ENCODE peak calls at places on chromosomes 13 and 19, in ten cellular contexts. One of them, this sample, is unnamed.

GRCh38 chr13:97122381-97122996 is 99.6 kb upstream of the MBNL2 start:
- DNase-seq in cardiac muscle cell: peak; percentile 78
- DNase-seq in Karpas-422: no peak
- DNase-seq in bronchial epithelial cell: peak; percentile 92
- DNase-seq in lung: no peak
- DNase-seq in fibroblast of mammary gland: peak; percentile 76
- DNase-seq in upper lobe of right lung: no peak
- DNase-seq in stomach: no peak
- DNase-seq in thoracic aorta: no peak
- DNase-seq in GM23248: peak; percentile 87
- DNase-seq in this sample: peak; percentile 77

GRCh38 chr19:31627824-31628223 is 278.6 kb upstream of the TSHZ3 start:
- DNase-seq in Karpas-422: no peak
- DNase-seq in cardiac muscle cell: no peak
- DNase-seq in bronchial epithelial cell: no peak
- DNase-seq in thoracic aorta: no peak
- DNase-seq in lung: no peak
- DNase-seq in upper lobe of right lung: no peak
- DNase-seq in stomach: no peak
- DNase-seq in fibroblast of mammary gland: no peak
- DNase-seq in GM23248: no peak
- DNase-seq in this sample: no peak

GRCh38 chr19:45358213-45358792 is 12.1 kb downstream of the ERCC2 start:
- DNase-seq in GM23248: no peak
- DNase-seq in upper lobe of right lung: no peak
- DNase-seq in fibroblast of mammary gland: no peak
- DNase-seq in cardiac muscle cell: no peak
- DNase-seq in stomach: no peak
- DNase-seq in bronchial epithelial cell: no peak
- DNase-seq in thoracic aorta: no peak
- DNase-seq in lung: no peak
- DNase-seq in Karpas-422: no peak
- DNase-seq in this sample: no peak

GRCh38 chr13:35471466-35472307 is 4.8 kb downstream of the MAB21L1 start:
- DNase-seq in lung: no peak
- DNase-seq in stomach: no peak
- DNase-seq in upper lobe of right lung: no peak
- DNase-seq in Karpas-422: peak; percentile 21
- DNase-seq in bronchial epithelial cell: no peak
- DNase-seq in cardiac muscle cell: peak; percentile 17
- DNase-seq in thoracic aorta: no peak
- DNase-seq in fibroblast of mammary gland: peak; percentile 75
- DNase-seq in GM23248: peak; percentile 55
- DNase-seq in this sample: no peak

GRCh38 chr13:67283602-67284001 is 53.5 kb upstream of the PCDH9 start:
- DNase-seq in fibroblast of mammary gland: peak; percentile 35
- DNase-seq in Karpas-422: no peak
- DNase-seq in thoracic aorta: no peak
- DNase-seq in lung: no peak
- DNase-seq in bronchial epithelial cell: peak; percentile 11
- DNase-seq in upper lobe of right lung: no peak
- DNase-seq in cardiac muscle cell: peak; percentile 10
- DNase-seq in GM23248: no peak
- DNase-seq in stomach: no peak
- DNase-seq in this sample: no peak

GRCh38 chr13:104779311-104779710 is 1713.1 kb upstream of the SLC10A2 start:
- DNase-seq in bronchial epithelial cell: peak; percentile 29
- DNase-seq in thoracic aorta: no peak
- DNase-seq in lung: no peak
- DNase-seq in stomach: no peak
- DNase-seq in Karpas-422: no peak
- DNase-seq in cardiac muscle cell: peak; percentile 6
- DNase-seq in GM23248: peak; percentile 1
- DNase-seq in upper lobe of right lung: no peak
- DNase-seq in fibroblast of mammary gland: peak; percentile 36
- DNase-seq in this sample: peak; percentile 26

GRCh38 chr13:39956036-39956435 is 300.6 kb downstream of the COG6 start:
- DNase-seq in fibroblast of mammary gland: no peak
- DNase-seq in cardiac muscle cell: no peak
- DNase-seq in stomach: no peak
- DNase-seq in Karpas-422: no peak
- DNase-seq in thoracic aorta: no peak
- DNase-seq in bronchial epithelial cell: no peak
- DNase-seq in GM23248: no peak
- DNase-seq in lung: no peak
- DNase-seq in upper lobe of right lung: no peak
- DNase-seq in this sample: no peak

GRCh38 chr13:44219808-44220544 is 153.6 kb upstream of the SERP2 start:
- DNase-seq in upper lobe of right lung: no peak
- DNase-seq in lung: no peak
- DNase-seq in thoracic aorta: no peak
- DNase-seq in fibroblast of mammary gland: peak; percentile 63
- DNase-seq in Karpas-422: no peak
- DNase-seq in stomach: no peak
- DNase-seq in cardiac muscle cell: peak; percentile 58
- DNase-seq in bronchial epithelial cell: peak; percentile 86
- DNase-seq in GM23248: peak; percentile 48
- DNase-seq in this sample: peak; percentile 77

GRCh38 chr13:48155850-48156249 is 60.9 kb upstream of the MED4 start:
- DNase-seq in fibroblast of mammary gland: peak; percentile 70
- DNase-seq in stomach: no peak
- DNase-seq in GM23248: peak; percentile 82
- DNase-seq in thoracic aorta: no peak
- DNase-seq in lung: no peak
- DNase-seq in Karpas-422: no peak
- DNase-seq in cardiac muscle cell: peak; percentile 69
- DNase-seq in upper lobe of right lung: no peak
- DNase-seq in bronchial epithelial cell: peak; percentile 100
- DNase-seq in this sample: peak; percentile 40

GRCh38 chr13:45119469-45119989 is 781 bp upstream of the GTF2F2 start:
- DNase-seq in lung: no peak
- DNase-seq in Karpas-422: peak; percentile 65
- DNase-seq in thoracic aorta: no peak
- DNase-seq in cardiac muscle cell: peak; percentile 78
- DNase-seq in stomach: no peak
- DNase-seq in bronchial epithelial cell: peak; percentile 28
- DNase-seq in upper lobe of right lung: no peak
- DNase-seq in GM23248: peak; percentile 54
- DNase-seq in fibroblast of mammary gland: peak; percentile 73
- DNase-seq in this sample: peak; percentile 48

GRCh38 chr13:55661505-55661904 is 1479.2 kb upstream of the PRR20A start:
- DNase-seq in GM23248: no peak
- DNase-seq in cardiac muscle cell: no peak
- DNase-seq in stomach: no peak
- DNase-seq in upper lobe of right lung: no peak
- DNase-seq in lung: no peak
- DNase-seq in fibroblast of mammary gland: no peak
- DNase-seq in bronchial epithelial cell: no peak
- DNase-seq in thoracic aorta: no peak
- DNase-seq in Karpas-422: no peak
- DNase-seq in this sample: no peak

GRCh38 chr13:96898212-96898611 is 96.1 kb downstream of the OXGR1 start:
- DNase-seq in upper lobe of right lung: no peak
- DNase-seq in GM23248: no peak
- DNase-seq in bronchial epithelial cell: peak; percentile 5
- DNase-seq in thoracic aorta: no peak
- DNase-seq in stomach: no peak
- DNase-seq in cardiac muscle cell: peak; percentile 17
- DNase-seq in lung: no peak
- DNase-seq in fibroblast of mammary gland: peak; percentile 80
- DNase-seq in Karpas-422: no peak
- DNase-seq in this sample: peak; percentile 41

GRCh38 chr13:100131863-100132574 is 43.1 kb downstream of the PCCA start:
- DNase-seq in Karpas-422: no peak
- DNase-seq in stomach: no peak
- DNase-seq in GM23248: peak; percentile 96
- DNase-seq in upper lobe of right lung: no peak
- DNase-seq in lung: no peak
- DNase-seq in bronchial epithelial cell: peak; percentile 98
- DNase-seq in thoracic aorta: no peak
- DNase-seq in fibroblast of mammary gland: peak; percentile 95
- DNase-seq in cardiac muscle cell: peak; percentile 77
- DNase-seq in this sample: peak; percentile 96

GRCh38 chr19:14577885-14578427 is 4.9 kb upstream of the CLEC17A start:
- DNase-seq in thoracic aorta: no peak
- DNase-seq in fibroblast of mammary gland: no peak
- DNase-seq in upper lobe of right lung: no peak
- DNase-seq in cardiac muscle cell: no peak
- DNase-seq in GM23248: no peak
- DNase-seq in lung: no peak
- DNase-seq in bronchial epithelial cell: no peak
- DNase-seq in stomach: no peak
- DNase-seq in Karpas-422: peak; percentile 73
- DNase-seq in this sample: no peak

GRCh38 chr13:113947321-113948033 is 26.4 kb downstream of the C13orf46 start:
- DNase-seq in fibroblast of mammary gland: peak; percentile 74
- DNase-seq in GM23248: peak; percentile 76
- DNase-seq in lung: no peak
- DNase-seq in Karpas-422: no peak
- DNase-seq in upper lobe of right lung: no peak
- DNase-seq in thoracic aorta: peak; percentile 4
- DNase-seq in stomach: peak; percentile 66
- DNase-seq in bronchial epithelial cell: peak; percentile 36
- DNase-seq in cardiac muscle cell: peak; percentile 70
- DNase-seq in this sample: peak; percentile 40

GRCh38 chr19:53977429-53977990 is 13.9 kb upstream of the CACNG6 start:
- DNase-seq in bronchial epithelial cell: peak; percentile 63
- DNase-seq in cardiac muscle cell: peak; percentile 94
- DNase-seq in stomach: peak; percentile 69
- DNase-seq in lung: peak; percentile 69
- DNase-seq in Karpas-422: peak; percentile 90
- DNase-seq in GM23248: peak; percentile 93
- DNase-seq in upper lobe of right lung: no peak
- DNase-seq in fibroblast of mammary gland: peak; percentile 80
- DNase-seq in thoracic aorta: peak; percentile 62
- DNase-seq in this sample: peak; percentile 85
- H3K4me3 ChIP-seq in bronchial epithelial cell: no peak overlapping the region
- H3K4me3 ChIP-seq in cardiac muscle cell: peak overlapping the region; percentile 37
- H3K4me3 ChIP-seq in stomach: peak overlapping the region; percentile 33
- H3K4me3 ChIP-seq in lung: no peak overlapping the region
- H3K4me3 ChIP-seq in Karpas-422: no peak overlapping the region
- H3K4me3 ChIP-seq in GM23248: peak overlapping the region; percentile 67
- H3K4me3 ChIP-seq in upper lobe of right lung: peak overlapping the region; percentile 26
- H3K4me3 ChIP-seq in fibroblast of mammary gland: no peak overlapping the region
- H3K4me3 ChIP-seq in thoracic aorta: peak overlapping the region; percentile 68
- H3K4me3 ChIP-seq in this sample: peak overlapping the region; percentile 9

DNA sequence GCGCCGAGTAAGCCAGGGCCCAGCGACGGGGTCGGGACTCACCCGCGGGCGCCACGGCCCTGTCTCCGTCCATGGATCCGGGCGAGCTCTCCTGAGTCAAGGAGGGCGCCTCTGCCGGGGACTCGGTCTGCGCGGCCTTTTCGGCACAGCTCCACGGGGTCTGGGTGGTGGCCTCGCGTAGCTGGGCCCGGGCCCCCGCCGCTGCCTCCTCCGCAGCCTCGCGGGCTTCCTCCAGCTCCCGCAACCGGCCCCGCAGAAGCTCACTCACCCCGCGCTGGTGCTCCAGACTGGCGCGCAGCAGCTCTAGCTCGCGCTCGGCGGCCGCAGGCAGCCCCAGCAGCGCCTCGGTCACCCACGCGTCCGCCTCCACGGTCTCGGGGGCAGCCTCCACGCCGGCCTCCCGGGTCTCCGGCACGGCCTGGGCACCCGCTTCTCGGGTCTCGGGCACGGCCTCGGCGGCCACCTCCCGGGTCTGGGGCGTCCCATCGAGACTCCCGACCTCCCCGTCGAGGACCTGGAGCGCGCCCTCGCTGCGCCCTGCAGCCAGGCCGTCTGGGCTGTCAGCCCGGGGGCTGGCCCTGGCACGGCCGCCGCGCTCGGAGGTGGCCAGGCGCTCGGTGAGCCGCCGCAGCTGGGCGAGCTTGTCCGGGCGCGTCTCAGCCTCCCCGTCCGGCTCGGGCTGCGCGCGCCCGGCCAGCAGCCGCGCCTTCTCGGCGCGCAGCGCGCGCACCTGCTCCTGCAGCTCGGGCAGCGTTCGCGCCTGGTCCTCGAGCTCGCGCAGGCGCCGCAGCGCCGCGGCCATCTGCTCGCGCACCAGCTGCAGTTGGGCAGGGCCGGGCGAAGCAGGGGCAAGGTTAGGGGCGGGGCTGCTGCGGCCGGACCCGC is 8.4 kb downstream of the KANK3 start:
- DNase-seq in lung: no peak
- DNase-seq in GM23248: peak; percentile 83
- DNase-seq in upper lobe of right lung: peak; percentile 88
- DNase-seq in thoracic aorta: no peak
- DNase-seq in bronchial epithelial cell: peak; percentile 80
- DNase-seq in cardiac muscle cell: peak; percentile 77
- DNase-seq in fibroblast of mammary gland: peak; percentile 62
- DNase-seq in Karpas-422: no peak
- DNase-seq in stomach: peak; percentile 72
- DNase-seq in this sample: no peak
- H3K4me3 ChIP-seq in lung: no peak overlapping the region
- H3K4me3 ChIP-seq in GM23248: peak overlapping the region; percentile 55
- H3K4me3 ChIP-seq in upper lobe of right lung: peak overlapping the region; percentile 14
- H3K4me3 ChIP-seq in thoracic aorta: peak overlapping the region; percentile 17
- H3K4me3 ChIP-seq in bronchial epithelial cell: peak overlapping the region; percentile 38
- H3K4me3 ChIP-seq in cardiac muscle cell: peak overlapping the region; percentile 31
- H3K4me3 ChIP-seq in fibroblast of mammary gland: no peak overlapping the region
- H3K4me3 ChIP-seq in Karpas-422: no peak overlapping the region
- H3K4me3 ChIP-seq in stomach: peak overlapping the region; percentile 41
- H3K4me3 ChIP-seq in this sample: peak overlapping the region; percentile 33

DNA sequence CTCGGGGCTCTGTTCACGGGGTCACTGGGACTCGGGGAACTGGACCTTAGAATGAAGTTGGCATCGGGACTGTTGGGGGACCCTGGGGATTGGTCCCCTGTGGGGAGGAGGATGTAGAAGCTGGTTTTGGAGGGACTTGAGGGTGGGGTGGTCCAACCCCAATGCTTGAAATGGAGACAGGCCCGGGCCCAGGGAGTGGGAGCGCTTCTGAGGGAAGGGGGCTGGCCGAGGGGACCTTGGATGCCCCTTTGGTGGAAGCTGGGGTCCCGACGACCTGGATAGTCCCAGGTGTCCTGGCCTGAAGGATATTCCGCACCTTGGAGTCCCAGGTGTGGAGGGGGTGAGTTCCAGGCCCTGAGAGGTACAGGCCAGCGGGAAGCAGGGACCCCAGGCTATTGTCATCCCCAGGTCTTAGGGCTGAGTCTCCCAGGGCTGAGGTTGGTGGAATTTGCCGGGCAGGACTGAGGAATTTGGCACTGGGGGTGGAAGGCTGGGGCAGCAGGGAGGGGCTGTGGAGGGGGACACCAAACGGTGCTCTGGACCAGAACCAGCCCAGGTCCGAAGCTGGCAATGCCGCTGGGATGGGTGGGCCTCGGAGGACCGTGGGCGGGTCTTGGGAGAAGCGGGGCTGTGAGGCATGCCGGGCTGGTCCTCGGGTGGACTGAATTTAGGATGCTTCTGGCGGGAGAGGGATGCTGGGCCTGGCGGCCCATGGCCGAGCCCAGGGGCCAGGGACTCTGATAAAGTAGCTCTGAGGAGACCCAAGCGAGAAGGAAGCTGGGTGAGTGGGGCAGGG is 1.8 kb downstream of the HDGFL2 start:
- DNase-seq in thoracic aorta: no peak
- DNase-seq in Karpas-422: peak; percentile 46
- DNase-seq in cardiac muscle cell: peak; percentile 19
- DNase-seq in fibroblast of mammary gland: no peak
- DNase-seq in lung: no peak
- DNase-seq in upper lobe of right lung: no peak
- DNase-seq in GM23248: peak; percentile 59
- DNase-seq in stomach: no peak
- DNase-seq in bronchial epithelial cell: no peak
- DNase-seq in this sample: no peak
- H3K4me3 ChIP-seq in thoracic aorta: peak overlapping the region; percentile 51
- H3K4me3 ChIP-seq in Karpas-422: peak overlapping the region; percentile 97
- H3K4me3 ChIP-seq in cardiac muscle cell: peak overlapping the region; percentile 91
- H3K4me3 ChIP-seq in fibroblast of mammary gland: peak overlapping the region; percentile 72
- H3K4me3 ChIP-seq in lung: no peak overlapping the region
- H3K4me3 ChIP-seq in upper lobe of right lung: peak overlapping the region; percentile 12
- H3K4me3 ChIP-seq in GM23248: peak overlapping the region; percentile 94
- H3K4me3 ChIP-seq in stomach: peak overlapping the region; percentile 98
- H3K4me3 ChIP-seq in bronchial epithelial cell: peak overlapping the region; percentile 78
- H3K4me3 ChIP-seq in this sample: peak overlapping the region; percentile 75

GRCh38 chr13:92767468-92767867 is 459.1 kb upstream of the GPC6 start:
- DNase-seq in bronchial epithelial cell: no peak
- DNase-seq in fibroblast of mammary gland: no peak
- DNase-seq in cardiac muscle cell: no peak
- DNase-seq in GM23248: no peak
- DNase-seq in thoracic aorta: no peak
- DNase-seq in lung: no peak
- DNase-seq in Karpas-422: no peak
- DNase-seq in stomach: no peak
- DNase-seq in upper lobe of right lung: no peak
- DNase-seq in this sample: no peak
- H3K4me3 ChIP-seq in bronchial epithelial cell: no peak overlapping the region
- H3K4me3 ChIP-seq in fibroblast of mammary gland: no peak overlapping the region
- H3K4me3 ChIP-seq in cardiac muscle cell: no peak overlapping the region
- H3K4me3 ChIP-seq in GM23248: peak overlapping the region; percentile 42
- H3K4me3 ChIP-seq in thoracic aorta: no peak overlapping the region
- H3K4me3 ChIP-seq in lung: no peak overlapping the region
- H3K4me3 ChIP-seq in Karpas-422: no peak overlapping the region
- H3K4me3 ChIP-seq in stomach: peak overlapping the region; percentile 5
- H3K4me3 ChIP-seq in upper lobe of right lung: no peak overlapping the region
- H3K4me3 ChIP-seq in this sample: no peak overlapping the region